ENCODE peak calls at places on chromosome 19, in seven cellular contexts. One of them, this sample, is unnamed.

GRCh38 chr19:42254850-42255765 is at the start of gene ERF:
- DNase-seq in endodermal cell: peak
- DNase-seq in astrocyte: peak
- DNase-seq in AG09309: no peak
- DNase-seq in coronary artery: peak
- DNase-seq in CD8-positive, alpha-beta T cell: peak
- DNase-seq in HCT116: peak
- DNase-seq in this sample: peak

GRCh38 chr19:2148482-2149135 is 2.8 kb downstream of the AP3D1 start:
- DNase-seq in endodermal cell: no peak
- DNase-seq in astrocyte: no peak
- DNase-seq in AG09309: no peak
- DNase-seq in coronary artery: no peak
- DNase-seq in CD8-positive, alpha-beta T cell: no peak
- DNase-seq in HCT116: no peak
- DNase-seq in this sample: no peak

GRCh38 chr19:5983367-5983955 is 5.5 kb upstream of the RANBP3 start:
- DNase-seq in endodermal cell: no peak
- DNase-seq in astrocyte: no peak
- DNase-seq in AG09309: no peak
- DNase-seq in coronary artery: no peak
- DNase-seq in CD8-positive, alpha-beta T cell: no peak
- DNase-seq in HCT116: no peak
- DNase-seq in this sample: peak

GRCh38 chr19:45496349-45496953 is 396 bp downstream of the RTN2 start:
- DNase-seq in endodermal cell: peak
- DNase-seq in astrocyte: no peak
- DNase-seq in AG09309: no peak
- DNase-seq in coronary artery: no peak
- DNase-seq in CD8-positive, alpha-beta T cell: no peak
- DNase-seq in HCT116: no peak
- DNase-seq in this sample: no peak

GRCh38 chr19:595326-596262 is 5.9 kb downstream of the HCN2 start:
- DNase-seq in endodermal cell: no peak
- DNase-seq in astrocyte: no peak
- DNase-seq in AG09309: no peak
- DNase-seq in coronary artery: no peak
- DNase-seq in CD8-positive, alpha-beta T cell: no peak
- DNase-seq in HCT116: no peak
- DNase-seq in this sample: no peak

GRCh38 chr19:7793493-7793892 is 30.4 kb downstream of the CLEC4M start:
- DNase-seq in endodermal cell: no peak
- DNase-seq in astrocyte: no peak
- DNase-seq in AG09309: no peak
- DNase-seq in coronary artery: no peak
- DNase-seq in CD8-positive, alpha-beta T cell: no peak
- DNase-seq in HCT116: no peak
- DNase-seq in this sample: no peak

GRCh38 chr19:21439372-21439771 is 42.4 kb downstream of the ZNF493 start:
- DNase-seq in endodermal cell: no peak
- DNase-seq in astrocyte: no peak
- DNase-seq in AG09309: no peak
- DNase-seq in coronary artery: no peak
- DNase-seq in CD8-positive, alpha-beta T cell: no peak
- DNase-seq in HCT116: no peak
- DNase-seq in this sample: peak

GRCh38 chr19:46719629-46720515 is 3.0 kb upstream of the PRKD2 start:
- DNase-seq in endodermal cell: no peak
- DNase-seq in astrocyte: no peak
- DNase-seq in AG09309: no peak
- DNase-seq in coronary artery: no peak
- DNase-seq in CD8-positive, alpha-beta T cell: no peak
- DNase-seq in HCT116: no peak
- DNase-seq in this sample: no peak

GRCh38 chr19:35000647-35001501 is 751 bp downstream of the GRAMD1A start:
- DNase-seq in endodermal cell: peak
- DNase-seq in astrocyte: peak
- DNase-seq in AG09309: no peak
- DNase-seq in coronary artery: no peak
- DNase-seq in CD8-positive, alpha-beta T cell: peak
- DNase-seq in HCT116: no peak
- DNase-seq in this sample: peak

GRCh38 chr19:3506384-3507340 is 551 bp downstream of the FZR1 start:
- DNase-seq in endodermal cell: peak
- DNase-seq in astrocyte: no peak
- DNase-seq in AG09309: no peak
- DNase-seq in coronary artery: peak
- DNase-seq in CD8-positive, alpha-beta T cell: no peak
- DNase-seq in HCT116: no peak
- DNase-seq in this sample: peak

GRCh38 chr19:34676697-34677385 is at the start of gene SCGB2B2:
- DNase-seq in endodermal cell: no peak
- DNase-seq in astrocyte: no peak
- DNase-seq in AG09309: peak
- DNase-seq in coronary artery: peak
- DNase-seq in CD8-positive, alpha-beta T cell: peak
- DNase-seq in HCT116: peak
- DNase-seq in this sample: no peak

GRCh38 chr19:36265856-36266374 is 51.0 kb downstream of the ZNF146 start:
- DNase-seq in endodermal cell: no peak
- DNase-seq in astrocyte: no peak
- DNase-seq in AG09309: no peak
- DNase-seq in coronary artery: no peak
- DNase-seq in CD8-positive, alpha-beta T cell: no peak
- DNase-seq in HCT116: no peak
- DNase-seq in this sample: no peak
- H3K4me3 ChIP-seq in endodermal cell: no peak
- H3K4me3 ChIP-seq in astrocyte: no peak
- H3K4me3 ChIP-seq in AG09309: no peak
- H3K4me3 ChIP-seq in coronary artery: no peak
- H3K4me3 ChIP-seq in CD8-positive, alpha-beta T cell: no peak
- H3K4me3 ChIP-seq in HCT116: no peak
- H3K4me3 ChIP-seq in this sample: no peak

DNA sequence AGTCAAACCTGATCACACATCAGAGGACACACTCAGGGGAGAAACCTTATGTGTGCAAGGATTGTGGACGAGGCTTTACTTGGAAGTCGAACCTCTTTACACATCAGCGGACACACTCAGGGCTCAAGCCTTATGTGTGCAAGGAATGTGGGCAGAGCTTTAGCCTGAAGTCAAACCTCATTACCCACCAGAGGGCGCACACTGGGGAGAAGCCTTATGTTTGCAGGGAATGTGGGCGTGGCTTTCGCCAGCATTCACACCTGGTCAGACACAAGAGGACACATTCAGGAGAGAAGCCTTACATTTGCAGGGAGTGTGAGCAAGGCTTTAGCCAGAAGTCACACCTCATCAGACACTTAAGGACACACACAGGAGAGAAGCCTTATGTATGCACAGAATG is 8.2 kb upstream of the ZNF527 start:
- DNase-seq in endodermal cell: peak
- DNase-seq in astrocyte: no peak
- DNase-seq in AG09309: no peak
- DNase-seq in coronary artery: no peak
- DNase-seq in CD8-positive, alpha-beta T cell: no peak
- DNase-seq in HCT116: no peak
- DNase-seq in this sample: peak
- TF ChIP-seq CTCF in endodermal cell: peak
- TF ChIP-seq CTCF in astrocyte: no peak
- TF ChIP-seq CTCF in AG09309: peak
- TF ChIP-seq CTCF in coronary artery: no peak
- TF ChIP-seq CTCF in CD8-positive, alpha-beta T cell: no peak
- TF ChIP-seq CTCF in HCT116: peak
- TF ChIP-seq CTCF in this sample: peak

GRCh38 chr19:43779820-43780219 is 953 bp downstream of the KCNN4 start:
- DNase-seq in endodermal cell: no peak
- DNase-seq in astrocyte: no peak
- DNase-seq in AG09309: no peak
- DNase-seq in coronary artery: no peak
- DNase-seq in CD8-positive, alpha-beta T cell: no peak
- DNase-seq in HCT116: no peak
- DNase-seq in this sample: no peak

GRCh38 chr19:43781630-43782310 is 997 bp upstream of the KCNN4 start:
- DNase-seq in endodermal cell: no peak
- DNase-seq in astrocyte: no peak
- DNase-seq in AG09309: no peak
- DNase-seq in coronary artery: no peak
- DNase-seq in CD8-positive, alpha-beta T cell: no peak
- DNase-seq in HCT116: no peak
- DNase-seq in this sample: no peak

GRCh38 chr19:43779147-43779819 is 1.5 kb downstream of the KCNN4 start:
- DNase-seq in endodermal cell: no peak
- DNase-seq in astrocyte: no peak
- DNase-seq in AG09309: no peak
- DNase-seq in coronary artery: no peak
- DNase-seq in CD8-positive, alpha-beta T cell: no peak
- DNase-seq in HCT116: no peak
- DNase-seq in this sample: no peak

GRCh38 chr19:43782311-43782660 is 1.5 kb upstream of the KCNN4 start:
- DNase-seq in endodermal cell: no peak
- DNase-seq in astrocyte: no peak
- DNase-seq in AG09309: no peak
- DNase-seq in coronary artery: no peak
- DNase-seq in CD8-positive, alpha-beta T cell: no peak
- DNase-seq in HCT116: no peak
- DNase-seq in this sample: no peak

DNA sequence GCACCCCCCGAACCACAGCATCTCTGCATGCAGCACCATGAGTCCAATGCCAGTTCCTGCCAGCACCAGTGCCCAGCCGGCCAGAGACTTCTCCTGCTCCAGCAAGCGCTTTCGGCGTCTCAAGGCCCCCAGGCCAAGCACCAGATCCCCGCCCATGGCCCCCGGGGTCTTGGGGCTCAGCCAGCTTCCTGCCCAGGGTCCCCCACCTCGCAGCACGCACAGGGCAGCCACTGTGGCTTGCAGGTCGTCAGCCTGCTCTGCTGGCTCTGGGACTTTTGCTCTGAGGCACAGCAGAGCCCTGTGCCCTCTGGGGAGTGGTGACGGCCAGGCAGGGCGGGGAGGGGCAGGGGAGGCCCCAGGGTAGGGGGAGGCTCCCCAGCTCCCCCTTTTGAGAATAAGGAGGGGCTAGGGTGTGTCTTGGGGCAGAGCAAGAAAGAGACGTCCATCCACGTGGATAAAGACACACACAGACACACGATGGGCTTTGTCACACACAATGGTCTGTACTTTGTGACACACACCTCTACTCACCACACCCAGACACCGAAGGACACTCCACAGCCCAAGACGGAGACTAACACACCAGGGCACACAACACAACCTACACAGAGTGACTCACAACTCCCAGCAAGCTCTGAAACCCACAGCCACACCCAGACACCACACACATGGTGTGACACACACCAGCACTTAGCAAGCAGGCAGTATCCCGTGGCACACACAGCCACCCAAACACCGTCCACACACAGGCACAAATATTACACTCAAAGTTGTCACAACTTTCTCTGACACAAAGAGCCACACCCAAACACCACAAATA is at the start of gene KCNN4:
- DNase-seq in endodermal cell: no peak
- DNase-seq in astrocyte: peak
- DNase-seq in AG09309: peak
- DNase-seq in coronary artery: no peak
- DNase-seq in CD8-positive, alpha-beta T cell: peak
- DNase-seq in HCT116: peak
- DNase-seq in this sample: peak
- H3K4me3 ChIP-seq in endodermal cell: no peak
- H3K4me3 ChIP-seq in astrocyte: peak
- H3K4me3 ChIP-seq in AG09309: peak
- H3K4me3 ChIP-seq in coronary artery: peak
- H3K4me3 ChIP-seq in CD8-positive, alpha-beta T cell: peak
- H3K4me3 ChIP-seq in HCT116: peak
- H3K4me3 ChIP-seq in this sample: no peak

DNA sequence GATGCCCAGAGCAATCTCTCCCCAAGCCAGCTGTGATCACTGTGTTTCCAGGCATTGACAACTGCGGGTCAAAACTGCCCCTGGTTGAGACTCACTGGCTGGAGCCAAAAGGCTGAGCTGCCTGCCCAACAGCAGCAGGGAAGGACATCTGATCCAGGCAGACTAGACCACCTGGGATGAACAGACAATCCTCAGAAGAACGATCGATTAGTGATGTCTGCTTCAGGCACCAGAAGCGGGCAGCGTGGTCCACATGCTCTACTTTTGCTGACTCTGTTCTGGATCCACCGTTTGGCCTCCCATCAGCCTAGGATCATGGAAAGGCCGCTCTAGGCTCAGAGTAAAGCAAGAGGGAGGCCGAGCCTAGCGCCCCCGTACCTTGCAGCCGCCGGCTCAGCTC is 9.9 kb upstream of the GP6 start:
- DNase-seq in endodermal cell: no peak
- DNase-seq in astrocyte: no peak
- DNase-seq in AG09309: no peak
- DNase-seq in coronary artery: no peak
- DNase-seq in CD8-positive, alpha-beta T cell: no peak
- DNase-seq in HCT116: no peak
- DNase-seq in this sample: no peak
- TF ChIP-seq CTCF in endodermal cell: no peak
- TF ChIP-seq CTCF in astrocyte: no peak
- TF ChIP-seq CTCF in AG09309: no peak
- TF ChIP-seq CTCF in coronary artery: no peak
- TF ChIP-seq CTCF in CD8-positive, alpha-beta T cell: no peak
- TF ChIP-seq CTCF in HCT116: no peak
- TF ChIP-seq CTCF in this sample: no peak

DNA sequence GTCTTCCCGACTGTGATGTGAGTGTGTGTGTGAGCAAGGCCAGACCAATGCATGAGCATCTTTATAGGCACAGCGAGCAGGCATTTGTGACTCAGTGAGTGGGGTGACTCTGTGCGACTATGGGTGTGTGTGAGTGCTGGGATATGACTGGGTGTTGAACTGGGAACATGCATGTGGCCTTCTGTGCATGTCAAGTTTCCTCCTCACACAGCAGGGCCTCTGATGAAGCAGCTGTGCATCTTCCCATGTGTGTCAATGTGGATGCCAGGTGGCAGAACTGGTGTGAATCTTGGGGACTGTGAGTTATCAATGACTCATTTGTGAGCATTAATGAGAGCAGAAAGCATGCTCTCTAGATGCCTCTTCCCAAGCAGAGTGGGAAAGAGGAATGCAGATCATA is 12.1 kb upstream of the LGALS14 start:
- DNase-seq in endodermal cell: no peak
- DNase-seq in astrocyte: no peak
- DNase-seq in AG09309: no peak
- DNase-seq in coronary artery: no peak
- DNase-seq in CD8-positive, alpha-beta T cell: no peak
- DNase-seq in HCT116: no peak
- DNase-seq in this sample: no peak
- H3K4me3 ChIP-seq in endodermal cell: no peak
- H3K4me3 ChIP-seq in astrocyte: no peak
- H3K4me3 ChIP-seq in AG09309: no peak
- H3K4me3 ChIP-seq in coronary artery: no peak
- H3K4me3 ChIP-seq in CD8-positive, alpha-beta T cell: no peak
- H3K4me3 ChIP-seq in HCT116: no peak
- H3K4me3 ChIP-seq in this sample: no peak

This sample was measured in cardiac fibroblast.